ENCODE peak calls at places on chromosomes 6 and 20, in eight cellular contexts. F is lower leg skin, A is IMR-90, W is heart left ventricle, T is sigmoid colon, L is HCT116, C is prostate gland, Q is Peyer's patch. J is an unnamed sample.

GRCh38 chr20:37939701-37940151 is 36.8 kb downstream of the VSTM2L start:
- DNase-seq in Q (no peak), T (no peak), L (no peak), W (no peak), A (no peak), F (peak; percentile 65), C (no peak), J (no peak)

GRCh38 chr6:100382767-100383195 is 81.9 kb downstream of the SIM1 start:
- DNase-seq in T (no peak), A (no peak), C (no peak), L (no peak), W (no peak), F (no peak), Q (no peak), J (no peak)

GRCh38 chr20:53319716-53320115 is 273.9 kb downstream of the ZNF217 start:
- DNase-seq in Q (no peak), T (no peak), W (no peak), L (no peak), C (no peak), A (no peak), F (no peak), J (no peak)

GRCh38 chr6:115910147-115910546 is 150.5 kb downstream of the FRK start:
- DNase-seq in W (no peak), A (no peak), F (no peak), Q (no peak), L (no peak), C (no peak), T (no peak), J (no peak)

GRCh38 chr6:33686225-33686742 is 25.2 kb downstream of the UQCC2 start:
- DNase-seq in A (no peak), W (no peak), L (no peak), Q (no peak), C (no peak), F (no peak), T (no peak), J (no peak)

GRCh38 chr6:33192671-33193602 is 670 bp upstream of the COL11A2 start:
- DNase-seq in T (no peak), C (no peak), F (no peak), L (no peak), W (no peak), Q (no peak), A (no peak), J (no peak)

GRCh38 chr20:24619212-24619611 is 149.8 kb downstream of the SYNDIG1 start:
- DNase-seq in W (no peak), L (no peak), Q (no peak), A (no peak), F (no peak), T (no peak), C (no peak), J (no peak)

GRCh38 chr20:652611-653109 is 340 bp downstream of the SRXN1 start:
- DNase-seq in C (no peak), F (no peak), Q (no peak), T (peak; percentile 74), L (no peak), W (peak; percentile 57), A (peak; percentile 44), J (peak; percentile 52)

GRCh38 chr6:3377536-3378397 is 79.1 kb downstream of the SLC22A23 start:
- DNase-seq in W (no peak), C (no peak), F (no peak), L (no peak), Q (no peak), A (peak; percentile 39), T (peak; percentile 25), J (no peak)

GRCh38 chr6:14925025-14925595 is 320.8 kb upstream of the JARID2 start:
- DNase-seq in L (no peak), C (no peak), Q (no peak), T (no peak), A (no peak), F (no peak), W (no peak), J (no peak)

GRCh38 chr6:138601128-138601527 is 101.8 kb upstream of the NHSL1 start:
- DNase-seq in C (no peak), W (no peak), F (no peak), A (peak; percentile 48), L (no peak), T (no peak), Q (no peak), J (no peak)

GRCh38 chr6:108942556-108943492 is 94.6 kb downstream of the ARMC2 start:
- DNase-seq in F (no peak), C (no peak), T (no peak), L (no peak), Q (peak; percentile 56), W (no peak), A (no peak), J (no peak)

GRCh38 chr20:62830821-62831220 is 14.0 kb downstream of the COL9A3 start:
- DNase-seq in L (no peak), T (no peak), W (peak; percentile 4), A (no peak), C (no peak), F (no peak), Q (no peak), J (no peak)

DNA sequence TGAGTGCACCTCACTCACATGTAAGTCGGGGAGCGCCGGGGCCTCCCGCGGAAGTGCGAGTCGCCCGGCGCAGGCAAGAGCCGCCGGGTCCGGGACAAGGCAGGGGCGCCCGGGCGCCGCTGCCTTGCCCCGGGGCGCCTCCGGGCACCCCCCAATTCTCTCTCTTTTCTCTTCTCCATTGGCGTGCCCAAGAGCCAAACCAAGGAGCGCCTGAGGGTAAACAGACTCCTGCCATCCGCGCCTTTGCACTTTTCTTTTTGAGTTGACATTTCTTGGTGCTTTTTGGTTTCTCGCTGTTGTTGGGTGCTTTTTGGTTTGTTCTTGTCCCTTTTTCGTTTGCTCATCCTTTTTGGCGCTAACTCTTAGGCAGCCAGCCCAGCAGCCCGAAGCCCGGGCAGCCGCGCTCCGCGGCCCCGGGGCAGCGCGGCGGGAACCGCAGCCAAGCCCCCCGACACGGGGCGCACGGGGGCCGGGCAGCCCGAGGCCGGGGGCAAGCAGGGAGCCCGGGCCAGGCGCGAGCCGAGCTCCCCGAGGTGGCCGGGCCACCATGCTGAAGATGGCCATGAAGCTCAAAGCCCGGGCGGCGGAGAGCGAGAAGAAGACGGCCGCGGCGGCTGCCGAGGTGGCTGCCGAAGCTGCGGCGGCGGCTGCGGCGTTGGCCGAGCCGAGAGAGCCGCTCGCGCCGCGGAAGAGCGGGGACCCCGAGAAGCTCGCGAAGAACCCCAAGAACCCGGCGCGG is 37.0 kb downstream of the GNAS start:
- DNase-seq in A (no peak), T (no peak), F (no peak), W (no peak), Q (no peak), L (no peak), C (no peak), J (no peak)
- TF ChIP-seq POLR2A in A (no peak), T (no peak), F (no peak), W (no peak), Q (no peak), L (no peak), C (no peak), J (no peak)

DNA sequence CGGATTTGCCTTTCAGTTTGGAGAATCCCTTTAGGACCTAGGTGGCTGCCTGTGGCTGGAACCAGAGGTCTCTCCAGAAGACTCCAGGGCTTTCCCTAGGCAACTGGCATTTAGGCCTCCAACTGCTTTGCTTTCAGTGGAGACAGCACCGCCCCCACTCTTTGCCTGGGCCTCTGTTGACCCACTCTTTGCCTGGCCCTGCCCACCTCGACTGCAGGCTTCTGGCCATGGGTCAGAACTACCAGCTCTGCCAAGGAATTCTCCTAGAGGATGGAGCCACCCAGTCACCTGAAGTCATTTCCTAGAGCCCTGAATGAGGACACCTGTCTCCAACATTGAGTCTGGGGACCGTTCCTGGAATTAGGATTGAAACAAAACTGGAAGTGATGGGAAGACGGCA is 439.0 kb upstream of the CDH4 start:
- DNase-seq in A (no peak), L (no peak), T (no peak), C (no peak), F (peak; percentile 74), W (no peak), Q (no peak), J (no peak)
- H3K4me3 ChIP-seq in A (no peak overlapping the region), L (no peak overlapping the region), T (no peak overlapping the region), C (no peak overlapping the region), F (no peak overlapping the region), W (no peak overlapping the region), Q (no peak overlapping the region), J (no peak overlapping the region)

GRCh38 chr6:19736066-19736465 is 101.1 kb upstream of the ID4 start:
- DNase-seq in W (no peak), T (no peak), A (no peak), L (no peak), C (no peak), F (no peak), Q (no peak), J (no peak)

GRCh38 chr6:19734519-19734918 is 102.7 kb upstream of the ID4 start:
- DNase-seq in L (no peak), A (no peak), W (no peak), T (no peak), Q (no peak), F (no peak), C (no peak), J (no peak)

GRCh38 chr6:19734061-19734460 is 103.1 kb upstream of the ID4 start:
- DNase-seq in L (no peak), F (no peak), T (no peak), C (no peak), W (no peak), A (no peak), Q (no peak), J (no peak)

DNA sequence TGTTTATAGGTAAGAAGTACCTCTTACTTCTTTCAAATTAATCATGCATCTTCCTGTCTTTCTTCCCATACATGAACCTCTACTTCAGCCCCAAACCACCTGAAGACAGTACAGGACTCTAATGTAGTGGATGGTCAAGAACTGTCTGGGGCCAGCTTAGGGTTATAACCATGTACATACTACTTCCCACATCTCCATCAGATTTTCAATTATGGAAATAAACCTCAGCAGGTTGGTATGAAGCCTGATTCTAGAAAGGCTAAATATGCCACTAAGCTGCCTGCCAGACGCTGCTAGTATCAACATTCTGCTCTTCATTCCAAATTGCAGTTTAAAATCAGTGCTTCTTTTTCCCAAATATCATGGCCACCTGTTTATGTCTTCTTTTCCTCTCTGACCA is 99.2 kb upstream of the ID4 start:
- DNase-seq in W (no peak), F (no peak), C (no peak), T (no peak), L (no peak), A (no peak), Q (no peak), J (no peak)
- TF ChIP-seq CTCF in W (no peak), F (no peak), C (no peak), T (no peak), L (no peak), A (no peak), Q (no peak), J (no peak)

GRCh38 chr20:61670274-61670673 is 395.4 kb downstream of the TAF4 start:
- DNase-seq in A (no peak), T (no peak), Q (no peak), C (no peak), W (no peak), F (no peak), L (no peak), J (no peak)

GRCh38 chr20:61674051-61674450 is 391.6 kb downstream of the TAF4 start:
- DNase-seq in C (no peak), F (no peak), A (no peak), W (no peak), T (no peak), L (no peak), Q (no peak), J (no peak)

GRCh38 chr20:61668771-61669503 is 396.7 kb downstream of the TAF4 start:
- DNase-seq in T (no peak), Q (no peak), W (no peak), F (no peak), L (no peak), A (no peak), C (no peak), J (no peak)

GRCh38 chr20:61673152-61673551 is 392.5 kb downstream of the TAF4 start:
- DNase-seq in L (no peak), C (no peak), T (no peak), Q (no peak), F (no peak), W (no peak), A (no peak), J (no peak)

GRCh38 chr20:61671559-61671958 is 394.1 kb downstream of the TAF4 start:
- DNase-seq in Q (no peak), C (no peak), T (no peak), A (no peak), W (no peak), F (no peak), L (no peak), J (no peak)
- TF ChIP-seq POLR2A in Q (no peak), C (no peak), T (no peak), A (no peak), W (no peak), F (no peak), L (no peak), J (no peak)

J was measured in uterus.